ENCODE peak calls at places on chromosomes 3 and 15, in six cellular contexts. One of them, this sample, is unnamed.
A peak's percentile ranks its signal among the peaks of the same experiment; 100 is the strongest.

GRCh38 chr15:32803631-32804030 is 85.8 kb downstream of the GREM1 start:
- DNase-seq in dorsolateral prefrontal cortex: no peak
- DNase-seq in lower lobe of right lung: no peak
- DNase-seq in astrocyte of the spinal cord: no peak
- DNase-seq in left ventricle myocardium inferior: no peak
- DNase-seq in adipocyte: no peak
- DNase-seq in this sample: no peak

GRCh38 chr3:197906023-197906849 is 43.8 kb upstream of the RPL35A start:
- DNase-seq in dorsolateral prefrontal cortex: peak; percentile 85
- DNase-seq in lower lobe of right lung: peak; percentile 89
- DNase-seq in astrocyte of the spinal cord: peak; percentile 94
- DNase-seq in left ventricle myocardium inferior: peak; percentile 83
- DNase-seq in adipocyte: peak; percentile 97
- DNase-seq in this sample: peak; percentile 90

GRCh38 chr15:69659454-69660050 is 206.9 kb downstream of the RPLP1 start:
- DNase-seq in dorsolateral prefrontal cortex: no peak
- DNase-seq in lower lobe of right lung: no peak
- DNase-seq in astrocyte of the spinal cord: no peak
- DNase-seq in left ventricle myocardium inferior: no peak
- DNase-seq in adipocyte: no peak
- DNase-seq in this sample: no peak

GRCh38 chr15:69325456-69325971 is 26.8 kb downstream of the PAQR5 start:
- DNase-seq in dorsolateral prefrontal cortex: no peak
- DNase-seq in lower lobe of right lung: no peak
- DNase-seq in astrocyte of the spinal cord: no peak
- DNase-seq in left ventricle myocardium inferior: no peak
- DNase-seq in adipocyte: no peak
- DNase-seq in this sample: no peak

GRCh38 chr3:124895756-124896155 is 8.6 kb upstream of the ITGB5 start:
- DNase-seq in dorsolateral prefrontal cortex: no peak
- DNase-seq in lower lobe of right lung: no peak
- DNase-seq in astrocyte of the spinal cord: no peak
- DNase-seq in left ventricle myocardium inferior: no peak
- DNase-seq in adipocyte: no peak
- DNase-seq in this sample: no peak

GRCh38 chr3:65425880-65426279 is 612.8 kb downstream of the MAGI1 start:
- DNase-seq in dorsolateral prefrontal cortex: no peak
- DNase-seq in lower lobe of right lung: no peak
- DNase-seq in astrocyte of the spinal cord: peak; percentile 26
- DNase-seq in left ventricle myocardium inferior: no peak
- DNase-seq in adipocyte: peak; percentile 36
- DNase-seq in this sample: no peak

GRCh38 chr3:192063570-192063969 is 602.6 kb downstream of the PYDC2 start:
- DNase-seq in dorsolateral prefrontal cortex: no peak
- DNase-seq in lower lobe of right lung: no peak
- DNase-seq in astrocyte of the spinal cord: peak; percentile 33
- DNase-seq in left ventricle myocardium inferior: peak; percentile 46
- DNase-seq in adipocyte: no peak
- DNase-seq in this sample: no peak

GRCh38 chr3:5231536-5231935 is 44.0 kb downstream of the EDEM1 start:
- DNase-seq in dorsolateral prefrontal cortex: no peak
- DNase-seq in lower lobe of right lung: no peak
- DNase-seq in astrocyte of the spinal cord: no peak
- DNase-seq in left ventricle myocardium inferior: no peak
- DNase-seq in adipocyte: no peak
- DNase-seq in this sample: no peak

GRCh38 chr3:45795882-45796765 is at the start of gene SLC6A20:
- DNase-seq in dorsolateral prefrontal cortex: no peak
- DNase-seq in lower lobe of right lung: no peak
- DNase-seq in astrocyte of the spinal cord: no peak
- DNase-seq in left ventricle myocardium inferior: no peak
- DNase-seq in adipocyte: peak; percentile 8
- DNase-seq in this sample: no peak

DNA sequence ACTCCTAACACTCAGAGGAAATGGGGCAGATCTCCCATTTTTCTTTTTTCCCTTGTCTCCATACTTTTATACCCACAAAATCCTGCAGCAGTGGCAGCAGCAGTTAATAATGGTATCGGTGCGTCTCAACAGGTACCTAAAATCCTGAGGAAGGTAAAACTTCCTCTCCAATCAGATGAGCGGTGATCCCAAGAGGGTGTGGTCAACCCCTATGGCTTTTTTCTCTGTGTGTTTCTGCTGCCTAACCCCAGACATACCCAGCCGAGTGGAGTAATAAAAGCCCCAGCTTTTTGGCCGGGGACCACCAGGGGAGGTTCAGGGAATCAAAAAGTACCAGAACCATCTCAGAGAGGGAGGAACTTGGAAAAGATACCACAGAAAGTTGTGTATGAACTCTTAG is 9.1 kb downstream of the GK5 start:
- DNase-seq in dorsolateral prefrontal cortex: no peak
- DNase-seq in lower lobe of right lung: no peak
- DNase-seq in astrocyte of the spinal cord: no peak
- DNase-seq in left ventricle myocardium inferior: no peak
- DNase-seq in adipocyte: no peak
- DNase-seq in this sample: no peak
- H3K4me3 ChIP-seq in dorsolateral prefrontal cortex: no peak overlapping the region
- H3K4me3 ChIP-seq in lower lobe of right lung: no peak overlapping the region
- H3K4me3 ChIP-seq in astrocyte of the spinal cord: no peak overlapping the region
- H3K4me3 ChIP-seq in left ventricle myocardium inferior: no peak overlapping the region
- H3K4me3 ChIP-seq in adipocyte: peak overlapping the region; percentile 25
- H3K4me3 ChIP-seq in this sample: no peak overlapping the region

DNA sequence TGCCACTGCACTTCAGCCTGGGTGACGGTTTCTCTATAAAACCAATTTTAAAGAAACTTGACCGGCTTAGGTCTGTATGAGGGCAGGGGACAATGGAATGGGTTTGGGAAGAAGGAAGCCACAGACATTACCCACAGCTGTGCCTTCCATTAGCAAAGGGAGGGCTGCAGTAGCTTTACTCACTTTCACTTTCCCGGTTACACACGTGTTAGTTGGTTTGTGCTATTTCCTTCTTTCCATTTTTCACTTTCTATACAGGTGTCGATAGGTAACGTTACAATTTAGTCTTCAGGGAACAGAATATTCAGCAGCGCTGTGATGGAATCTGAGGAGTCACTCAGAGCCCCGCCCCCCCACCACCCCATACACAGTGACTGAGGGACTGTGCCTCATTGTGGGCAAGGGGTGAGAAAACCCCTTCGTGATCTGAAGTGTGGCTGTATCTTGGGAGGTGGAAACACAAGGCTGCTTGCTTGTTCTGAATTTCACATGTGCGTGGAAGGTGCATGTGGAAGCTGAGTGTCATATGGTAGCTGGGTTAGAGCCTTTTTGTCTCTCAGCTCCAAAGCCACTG is 44.8 kb upstream of the RPL32 start:
- DNase-seq in dorsolateral prefrontal cortex: no peak
- DNase-seq in lower lobe of right lung: no peak
- DNase-seq in astrocyte of the spinal cord: no peak
- DNase-seq in left ventricle myocardium inferior: no peak
- DNase-seq in adipocyte: no peak
- DNase-seq in this sample: no peak
- H3K4me3 ChIP-seq in dorsolateral prefrontal cortex: no peak overlapping the region
- H3K4me3 ChIP-seq in lower lobe of right lung: no peak overlapping the region
- H3K4me3 ChIP-seq in astrocyte of the spinal cord: no peak overlapping the region
- H3K4me3 ChIP-seq in left ventricle myocardium inferior: no peak overlapping the region
- H3K4me3 ChIP-seq in adipocyte: no peak overlapping the region
- H3K4me3 ChIP-seq in this sample: no peak overlapping the region

GRCh38 chr3:184177331-184177731 is 2.7 kb downstream of the AP2M1 start:
- DNase-seq in dorsolateral prefrontal cortex: no peak
- DNase-seq in lower lobe of right lung: no peak
- DNase-seq in astrocyte of the spinal cord: peak; percentile 38
- DNase-seq in left ventricle myocardium inferior: no peak
- DNase-seq in adipocyte: peak; percentile 63
- DNase-seq in this sample: no peak
- H3K4me3 ChIP-seq in dorsolateral prefrontal cortex: peak overlapping the region; percentile 99
- H3K4me3 ChIP-seq in lower lobe of right lung: peak overlapping the region; percentile 99
- H3K4me3 ChIP-seq in astrocyte of the spinal cord: peak overlapping the region; percentile 74
- H3K4me3 ChIP-seq in left ventricle myocardium inferior: peak overlapping the region; percentile 92
- H3K4me3 ChIP-seq in adipocyte: peak overlapping the region; percentile 96
- H3K4me3 ChIP-seq in this sample: peak overlapping the region; percentile 100

GRCh38 chr15:39511915-39512260 is 69.0 kb upstream of the THBS1 start:
- DNase-seq in dorsolateral prefrontal cortex: no peak
- DNase-seq in lower lobe of right lung: no peak
- DNase-seq in astrocyte of the spinal cord: peak; percentile 51
- DNase-seq in left ventricle myocardium inferior: peak; percentile 22
- DNase-seq in adipocyte: peak; percentile 61
- DNase-seq in this sample: no peak
- H3K4me3 ChIP-seq in dorsolateral prefrontal cortex: no peak overlapping the region
- H3K4me3 ChIP-seq in lower lobe of right lung: no peak overlapping the region
- H3K4me3 ChIP-seq in astrocyte of the spinal cord: no peak overlapping the region
- H3K4me3 ChIP-seq in left ventricle myocardium inferior: no peak overlapping the region
- H3K4me3 ChIP-seq in adipocyte: peak overlapping the region; percentile 45
- H3K4me3 ChIP-seq in this sample: no peak overlapping the region

GRCh38 chr15:66240240-66240842 is 13.2 kb downstream of the MEGF11 start:
- DNase-seq in dorsolateral prefrontal cortex: no peak
- DNase-seq in lower lobe of right lung: no peak
- DNase-seq in astrocyte of the spinal cord: no peak
- DNase-seq in left ventricle myocardium inferior: no peak
- DNase-seq in adipocyte: no peak
- DNase-seq in this sample: no peak
- H3K4me3 ChIP-seq in dorsolateral prefrontal cortex: no peak overlapping the region
- H3K4me3 ChIP-seq in lower lobe of right lung: no peak overlapping the region
- H3K4me3 ChIP-seq in astrocyte of the spinal cord: no peak overlapping the region
- H3K4me3 ChIP-seq in left ventricle myocardium inferior: no peak overlapping the region
- H3K4me3 ChIP-seq in adipocyte: no peak overlapping the region
- H3K4me3 ChIP-seq in this sample: no peak overlapping the region

DNA sequence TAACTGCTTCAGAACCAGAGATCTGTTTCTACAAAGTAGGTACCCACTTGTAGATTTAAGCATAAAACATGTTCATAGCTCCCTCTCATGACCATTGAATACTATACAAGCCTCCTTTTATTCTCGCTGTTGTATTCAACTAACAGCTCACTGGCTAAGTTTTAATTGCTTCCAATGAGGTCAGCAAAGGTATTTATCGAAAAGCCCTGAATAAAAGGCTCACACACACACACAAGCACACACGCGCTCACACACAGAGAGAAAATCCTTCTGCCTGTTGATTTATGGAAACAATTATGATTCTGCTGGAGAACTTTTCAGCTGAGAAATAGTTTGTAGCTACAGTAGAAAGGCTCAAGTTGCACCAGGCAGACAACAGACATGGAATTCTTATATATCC is at the start of gene FGF7:
- DNase-seq in dorsolateral prefrontal cortex: no peak
- DNase-seq in lower lobe of right lung: no peak
- DNase-seq in astrocyte of the spinal cord: peak; percentile 60
- DNase-seq in left ventricle myocardium inferior: no peak
- DNase-seq in adipocyte: peak; percentile 75
- DNase-seq in this sample: no peak
- H3K4me3 ChIP-seq in dorsolateral prefrontal cortex: peak within 1 kb of the TSS; percentile 23
- H3K4me3 ChIP-seq in lower lobe of right lung: peak within 1 kb of the TSS; percentile 47
- H3K4me3 ChIP-seq in astrocyte of the spinal cord: peak within 1 kb of the TSS; percentile 16
- H3K4me3 ChIP-seq in left ventricle myocardium inferior: peak within 1 kb of the TSS; percentile 67
- H3K4me3 ChIP-seq in adipocyte: peak within 1 kb of the TSS; percentile 92
- H3K4me3 ChIP-seq in this sample: peak within 1 kb of the TSS; percentile 44

DNA sequence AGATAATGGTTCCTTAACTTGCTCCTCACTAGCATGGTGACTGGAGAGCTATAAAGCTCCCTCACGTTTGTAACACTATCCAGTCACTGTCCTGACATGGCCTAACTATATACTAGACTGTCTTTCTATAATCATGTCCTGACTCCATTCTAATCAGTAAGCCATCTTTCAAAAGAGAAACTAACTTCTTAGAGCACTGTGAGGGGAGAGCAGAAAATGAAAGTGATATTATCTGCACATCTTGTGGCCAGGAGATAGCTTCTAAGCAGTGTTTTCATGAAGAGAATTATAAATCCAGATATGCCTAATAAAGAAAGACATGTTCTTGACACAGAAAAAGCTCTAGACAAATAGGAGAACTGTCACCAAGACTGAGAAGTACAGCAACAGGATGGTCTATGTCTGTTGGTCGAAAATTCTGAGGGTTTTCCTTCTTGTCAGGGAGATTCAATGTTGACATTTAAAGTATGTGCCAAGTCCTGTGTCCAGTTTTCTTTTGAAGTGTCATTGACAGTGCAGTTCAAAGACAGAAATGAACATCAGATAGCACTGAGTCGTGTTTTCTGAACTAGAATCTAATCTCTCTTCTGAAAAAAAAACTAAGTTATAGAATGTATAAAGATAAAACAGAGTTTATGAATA is 230.6 kb upstream of the PEX5L start:
- DNase-seq in dorsolateral prefrontal cortex: no peak
- DNase-seq in lower lobe of right lung: no peak
- DNase-seq in astrocyte of the spinal cord: no peak
- DNase-seq in left ventricle myocardium inferior: no peak
- DNase-seq in adipocyte: no peak
- DNase-seq in this sample: no peak
- H3K4me3 ChIP-seq in dorsolateral prefrontal cortex: no peak overlapping the region
- H3K4me3 ChIP-seq in lower lobe of right lung: no peak overlapping the region
- H3K4me3 ChIP-seq in astrocyte of the spinal cord: no peak overlapping the region
- H3K4me3 ChIP-seq in left ventricle myocardium inferior: no peak overlapping the region
- H3K4me3 ChIP-seq in adipocyte: peak overlapping the region; percentile 6
- H3K4me3 ChIP-seq in this sample: no peak overlapping the region

GRCh38 chr3:138936763-138937689 is 9.9 kb downstream of the FOXL2 start:
- DNase-seq in dorsolateral prefrontal cortex: no peak
- DNase-seq in lower lobe of right lung: no peak
- DNase-seq in astrocyte of the spinal cord: no peak
- DNase-seq in left ventricle myocardium inferior: no peak
- DNase-seq in adipocyte: no peak
- DNase-seq in this sample: no peak
- H3K4me3 ChIP-seq in dorsolateral prefrontal cortex: peak overlapping the region; percentile 47
- H3K4me3 ChIP-seq in lower lobe of right lung: peak overlapping the region; percentile 47
- H3K4me3 ChIP-seq in astrocyte of the spinal cord: no peak overlapping the region
- H3K4me3 ChIP-seq in left ventricle myocardium inferior: peak overlapping the region; percentile 58
- H3K4me3 ChIP-seq in adipocyte: peak overlapping the region; percentile 68
- H3K4me3 ChIP-seq in this sample: no peak overlapping the region

GRCh38 chr3:158108596-158108995 is 1.3 kb upstream of the RSRC1 start:
- DNase-seq in dorsolateral prefrontal cortex: no peak
- DNase-seq in lower lobe of right lung: no peak
- DNase-seq in astrocyte of the spinal cord: no peak
- DNase-seq in left ventricle myocardium inferior: no peak
- DNase-seq in adipocyte: peak; percentile 45
- DNase-seq in this sample: no peak

GRCh38 chr3:158106773-158107461 is 697 bp upstream of the SHOX2 start:
- DNase-seq in dorsolateral prefrontal cortex: no peak
- DNase-seq in lower lobe of right lung: no peak
- DNase-seq in astrocyte of the spinal cord: peak; percentile 35
- DNase-seq in left ventricle myocardium inferior: no peak
- DNase-seq in adipocyte: peak; percentile 61
- DNase-seq in this sample: no peak

GRCh38 chr3:158105710-158106438 is at the start of gene SHOX2:
- DNase-seq in dorsolateral prefrontal cortex: no peak
- DNase-seq in lower lobe of right lung: peak; percentile 47
- DNase-seq in astrocyte of the spinal cord: peak; percentile 36
- DNase-seq in left ventricle myocardium inferior: no peak
- DNase-seq in adipocyte: peak; percentile 82
- DNase-seq in this sample: no peak

GRCh38 chr3:158109295-158109803 is 540 bp upstream of the RSRC1 start:
- DNase-seq in dorsolateral prefrontal cortex: no peak
- DNase-seq in lower lobe of right lung: no peak
- DNase-seq in astrocyte of the spinal cord: no peak
- DNase-seq in left ventricle myocardium inferior: no peak
- DNase-seq in adipocyte: no peak
- DNase-seq in this sample: no peak

GRCh38 chr3:158107508-158108095 is 1.4 kb upstream of the SHOX2 start:
- DNase-seq in dorsolateral prefrontal cortex: no peak
- DNase-seq in lower lobe of right lung: no peak
- DNase-seq in astrocyte of the spinal cord: peak; percentile 22
- DNase-seq in left ventricle myocardium inferior: no peak
- DNase-seq in adipocyte: no peak
- DNase-seq in this sample: no peak
- H3K4me3 ChIP-seq in dorsolateral prefrontal cortex: no peak overlapping the region
- H3K4me3 ChIP-seq in lower lobe of right lung: no peak overlapping the region
- H3K4me3 ChIP-seq in astrocyte of the spinal cord: no peak overlapping the region
- H3K4me3 ChIP-seq in left ventricle myocardium inferior: no peak overlapping the region
- H3K4me3 ChIP-seq in adipocyte: peak overlapping the region; percentile 90
- H3K4me3 ChIP-seq in this sample: peak overlapping the region; percentile 53

This sample was measured in right atrium auricular region.